ENCODE peak calls at places on chromosome 1, in six cellular contexts. I, S, B, A, C and Q are unnamed samples.

GRCh38 chr1:159076753-159077656 is at the start of gene AIM2:
- DNase-seq in A (peak), B (no peak), C (no peak), S (no peak), I (peak), Q (no peak)

GRCh38 chr1:3708696-3709246 is 43.5 kb upstream of the CCDC27 start:
- DNase-seq in S (no peak), C (no peak), I (no peak), B (no peak), A (no peak), Q (no peak)

GRCh38 chr1:59238993-59239392 is 57.9 kb upstream of the FGGY start:
- DNase-seq in C (no peak), I (no peak), A (no peak), S (no peak), B (no peak), Q (no peak)

GRCh38 chr1:15167386-15167785 is 13.8 kb downstream of the TMEM51 start:
- DNase-seq in C (no peak), B (no peak), S (no peak), A (no peak), I (no peak), Q (no peak)

GRCh38 chr1:94917251-94917650 is 9.7 kb downstream of the CNN3 start:
- DNase-seq in C (no peak), B (no peak), S (no peak), I (no peak), A (no peak), Q (no peak)

GRCh38 chr1:82110366-82111254 is 309.9 kb downstream of the ADGRL2 start:
- DNase-seq in C (no peak), A (no peak), S (no peak), B (no peak), I (no peak), Q (peak)

GRCh38 chr1:98306517-98307089 is 354.9 kb upstream of the SNX7 start:
- DNase-seq in A (no peak), B (no peak), S (no peak), C (no peak), I (no peak), Q (peak)

GRCh38 chr1:32990887-32991286 is 26.3 kb upstream of the RNF19B start:
- DNase-seq in B (no peak), C (no peak), S (no peak), A (no peak), I (no peak), Q (no peak)

GRCh38 chr1:166874464-166874863 is 1.6 kb downstream of the TADA1 start:
- DNase-seq in B (no peak), S (no peak), A (no peak), I (peak), C (peak), Q (no peak)

GRCh38 chr1:38005195-38006007 is at the start of gene FHL3:
- DNase-seq in C (peak), B (no peak), I (peak), A (no peak), S (no peak), Q (peak)

GRCh38 chr1:63107066-63107465 is 215.3 kb upstream of the FOXD3 start:
- DNase-seq in B (no peak), I (no peak), C (no peak), A (no peak), S (no peak), Q (no peak)

GRCh38 chr1:54804471-54805132 is 3.5 kb upstream of the TTC22 start:
- DNase-seq in S (no peak), C (no peak), A (no peak), B (no peak), I (no peak), Q (no peak)

GRCh38 chr1:54818461-54819194 is 17.5 kb upstream of the TTC22 start:
- DNase-seq in C (no peak), B (no peak), A (no peak), S (no peak), I (no peak), Q (no peak)

GRCh38 chr1:2804628-2805351 is 3.3 kb upstream of the TTC34 start:
- DNase-seq in S (no peak), I (no peak), C (no peak), A (no peak), B (no peak), Q (no peak)

GRCh38 chr1:246450485-246451251 is 56.4 kb downstream of the SMYD3 start:
- DNase-seq in C (peak), A (no peak), S (no peak), B (peak), I (peak), Q (peak)

GRCh38 chr1:182608236-182608635 is 4.0 kb upstream of the RGS16 start:
- DNase-seq in I (no peak), B (no peak), S (no peak), A (no peak), C (no peak), Q (no peak)

GRCh38 chr1:8061673-8062386 is 35.7 kb upstream of the ERRFI1 start:
- DNase-seq in S (no peak), A (no peak), I (no peak), C (no peak), B (no peak), Q (peak)

GRCh38 chr1:26483980-26484379 is 11.7 kb downstream of the HMGN2 start:
- DNase-seq in B (no peak), S (no peak), C (no peak), A (no peak), I (no peak), Q (no peak)

GRCh38 chr1:1510912-1511532 is 940 bp upstream of the ATAD3A start:
- DNase-seq in B (peak), A (no peak), C (peak), S (peak), I (peak), Q (no peak)

GRCh38 chr1:215599418-215599817 is 32.3 kb downstream of the KCTD3 start:
- DNase-seq in S (no peak), C (no peak), B (no peak), I (peak), A (no peak), Q (no peak)

GRCh38 chr1:222521299-222522104 is 26.4 kb downstream of the HHIPL2 start:
- DNase-seq in A (no peak), C (peak), B (no peak), S (no peak), I (no peak), Q (no peak)

GRCh38 chr1:69406244-69406643 is 161.5 kb upstream of the LRRC7 start:
- DNase-seq in C (no peak), I (no peak), A (no peak), B (no peak), S (no peak), Q (no peak)

GRCh38 chr1:162475089-162475488 is 22.5 kb upstream of the UHMK1 start:
- DNase-seq in I (no peak), A (no peak), C (no peak), S (no peak), B (no peak), Q (no peak)

GRCh38 chr1:31218705-31219104 is 21.0 kb downstream of the NKAIN1 start:
- DNase-seq in C (no peak), I (no peak), A (no peak), B (no peak), S (no peak), Q (no peak)

GRCh38 chr1:24385160-24385939 is 28.2 kb downstream of the STPG1 start:
- DNase-seq in C (no peak), S (peak), A (no peak), I (peak), B (no peak), Q (no peak)

GRCh38 chr1:14913475-14914155 is 239.9 kb upstream of the TMEM51 start:
- DNase-seq in I (no peak), B (no peak), A (peak), C (no peak), S (no peak), Q (no peak)

GRCh38 chr1:43319766-43320165 is 17.9 kb upstream of the MPL start:
- DNase-seq in B (no peak), C (no peak), S (no peak), A (no peak), I (no peak), Q (no peak)

GRCh38 chr1:226662704-226663326 is 76.3 kb downstream of the ITPKB start:
- DNase-seq in A (peak), C (no peak), B (peak), S (no peak), I (peak), Q (peak)

DNA sequence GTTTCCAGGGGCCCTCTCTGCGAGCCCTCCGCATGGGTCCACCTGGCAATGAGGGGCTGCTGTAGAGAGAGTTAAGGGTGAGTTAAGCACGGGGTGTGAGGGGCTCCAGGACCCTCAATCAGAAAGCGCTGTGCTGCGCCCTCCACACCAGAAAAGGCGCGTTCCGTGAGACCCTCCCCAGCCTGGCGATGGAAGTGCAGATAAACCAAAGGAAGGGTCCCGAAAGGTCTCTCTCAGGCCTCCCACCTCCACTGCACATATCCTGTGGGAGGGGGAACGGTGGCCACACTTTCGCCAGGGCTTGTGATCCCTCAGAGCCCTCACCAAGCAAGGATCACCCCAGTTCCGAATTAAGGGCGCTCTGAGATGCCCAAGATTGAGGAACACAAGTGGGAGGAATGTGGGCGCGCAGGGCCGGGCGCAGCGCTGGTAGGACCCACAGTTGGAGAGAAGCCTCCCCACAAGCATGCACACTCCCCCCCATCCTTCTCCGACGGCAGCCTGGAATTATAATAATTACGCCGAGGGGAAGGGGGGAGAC is 1.1 kb downstream of the WNT3A start:
- DNase-seq in I (no peak), B (no peak), S (no peak), A (no peak), C (no peak), Q (no peak)
- TF ChIP-seq EZH2 in I (no peak), B (no peak), S (peak), A (no peak), C (no peak), Q (peak)

GRCh38 chr1:93845554-93846150 is 33.4 kb downstream of the DNTTIP2 start:
- DNase-seq in B (no peak), A (no peak), C (peak), I (no peak), S (no peak), Q (peak)
- TF ChIP-seq MAX in B (no peak), A (no peak), C (no peak), I (no peak), S (peak), Q (no peak)

GRCh38 chr1:19582318-19582717 is 61.8 kb upstream of the NBL1 start:
- DNase-seq in C (no peak), B (peak), I (peak), S (peak), A (peak), Q (peak)
- TF ChIP-seq EZH2 in C (no peak), B (no peak), I (no peak), S (no peak), A (no peak), Q (no peak)

GRCh38 chr1:187383366-187383765 is 554.6 kb downstream of the PLA2G4A start:
- DNase-seq in S (no peak), I (no peak), B (no peak), C (peak), A (no peak), Q (no peak)
- TF ChIP-seq MAX in S (no peak), I (no peak), B (no peak), C (no peak), A (no peak), Q (no peak)

DNA sequence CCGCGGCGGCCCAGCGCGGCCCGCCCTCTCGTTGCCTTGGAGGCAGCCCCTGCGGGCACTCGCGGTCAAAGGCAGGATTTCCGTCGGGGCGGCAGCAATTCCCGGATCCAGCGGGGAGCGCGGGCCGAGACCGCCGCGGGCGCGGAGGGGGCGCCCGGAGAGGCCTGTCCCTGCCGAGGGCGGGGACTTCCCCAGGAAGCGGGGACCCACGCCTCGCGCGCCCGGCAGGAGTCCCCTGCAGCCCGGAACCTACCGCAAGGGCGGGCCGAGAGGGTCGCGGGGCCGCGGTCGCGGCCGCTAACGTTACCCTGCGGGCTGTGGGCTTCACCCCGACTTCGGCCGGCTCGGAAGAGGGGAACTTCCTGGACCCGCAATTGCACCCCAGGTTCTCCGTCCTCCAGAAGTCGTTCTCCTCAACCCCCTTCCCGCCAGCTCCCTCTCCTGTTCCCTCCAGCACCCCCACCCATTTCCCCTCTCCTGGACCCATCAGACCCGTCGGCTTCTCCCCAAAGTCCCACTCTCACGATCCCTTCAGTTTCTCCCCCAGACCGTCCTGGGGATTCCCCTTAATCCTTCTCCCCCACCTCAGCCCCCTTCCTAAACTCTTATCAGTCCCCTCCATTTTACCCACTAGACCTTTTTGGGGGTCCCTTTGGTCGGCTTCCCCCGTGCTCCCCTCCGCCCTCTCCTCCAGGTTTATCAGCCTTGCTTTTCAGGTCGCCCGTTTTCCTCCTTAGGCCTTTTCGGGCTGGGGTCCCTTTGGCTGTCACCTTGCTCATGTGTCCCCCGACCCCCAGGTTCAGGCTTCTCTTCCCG is 611 bp downstream of the FGR start:
- DNase-seq in S (no peak), A (no peak), B (no peak), I (no peak), C (no peak), Q (peak)
- TF ChIP-seq EZH2 in S (no peak), A (no peak), B (no peak), I (no peak), C (no peak), Q (no peak)

DNA sequence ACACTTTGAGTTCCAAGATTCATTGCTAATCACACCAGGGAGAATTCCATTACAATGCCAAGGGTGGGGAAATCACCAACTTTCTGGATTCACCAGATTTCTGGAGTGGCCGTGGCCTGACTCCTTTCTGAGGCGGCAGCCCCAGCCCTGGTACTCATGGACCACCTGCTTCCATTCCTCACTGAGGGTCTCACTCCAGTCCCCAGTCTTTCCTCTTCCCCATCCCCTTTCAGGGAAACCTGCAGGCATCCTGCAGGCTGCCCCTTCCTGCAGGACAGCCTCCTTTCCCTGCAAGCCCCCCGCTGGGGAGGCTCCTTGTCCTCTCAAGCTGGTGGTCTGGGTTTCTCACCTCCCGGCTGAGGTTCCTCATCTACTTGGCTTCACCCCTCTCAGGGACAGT is 12.7 kb upstream of the CDK18 start:
- DNase-seq in A (no peak), C (no peak), S (no peak), B (no peak), I (no peak), Q (no peak)
- TF ChIP-seq MAX in A (no peak), C (no peak), S (no peak), B (no peak), I (no peak), Q (no peak)

GRCh38 chr1:205356424-205357151 is at the start of gene KLHDC8A:
- DNase-seq in I (no peak), S (no peak), B (no peak), A (no peak), C (no peak), Q (no peak)
- TF ChIP-seq EZH2 in I (no peak), S (no peak), B (no peak), A (no peak), C (no peak), Q (no peak)

GRCh38 chr1:155913969-155914757 is 3.0 kb upstream of the RIT1 start:
- DNase-seq in S (no peak), A (no peak), C (no peak), I (no peak), B (no peak), Q (no peak)

GRCh38 chr1:155911156-155912055 is at the start of gene RIT1:
- DNase-seq in I (peak), C (peak), S (peak), B (no peak), A (peak), Q (peak)

GRCh38 chr1:155910621-155911121 is 478 bp downstream of the RIT1 start:
- DNase-seq in A (no peak), I (peak), C (no peak), B (no peak), S (no peak), Q (peak)

GRCh38 chr1:155909894-155910293 is 1.3 kb downstream of the RIT1 start:
- DNase-seq in B (no peak), I (peak), C (no peak), S (no peak), A (no peak), Q (peak)

DNA sequence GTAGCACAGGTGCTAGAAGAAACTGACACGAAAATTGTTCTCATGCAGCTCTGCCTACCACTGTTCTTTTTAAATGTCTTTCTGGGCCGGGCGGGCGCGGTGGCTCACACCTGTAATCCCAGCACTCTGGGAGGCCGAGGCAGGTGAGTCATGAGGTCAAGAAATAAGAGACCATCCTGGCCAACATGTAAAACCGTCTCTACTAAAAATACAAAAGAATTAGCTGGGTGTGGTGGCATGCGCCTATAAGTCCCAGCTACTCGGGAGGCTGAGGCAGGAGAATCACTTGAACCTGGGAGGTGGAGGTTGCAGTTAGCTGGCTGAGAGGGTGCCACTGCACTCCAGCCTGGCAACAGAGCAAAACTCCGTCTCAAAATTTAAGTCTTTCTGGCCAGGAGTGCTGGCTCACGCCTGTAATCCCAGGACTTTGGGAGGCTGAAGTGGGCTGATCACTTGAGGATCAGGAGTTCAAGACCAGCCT is 947 bp upstream of the RIT1 start:
- DNase-seq in C (no peak), A (no peak), I (peak), S (no peak), B (no peak), Q (no peak)
- TF ChIP-seq MAX in C (no peak), A (no peak), I (no peak), S (no peak), B (no peak), Q (no peak)

DNA sequence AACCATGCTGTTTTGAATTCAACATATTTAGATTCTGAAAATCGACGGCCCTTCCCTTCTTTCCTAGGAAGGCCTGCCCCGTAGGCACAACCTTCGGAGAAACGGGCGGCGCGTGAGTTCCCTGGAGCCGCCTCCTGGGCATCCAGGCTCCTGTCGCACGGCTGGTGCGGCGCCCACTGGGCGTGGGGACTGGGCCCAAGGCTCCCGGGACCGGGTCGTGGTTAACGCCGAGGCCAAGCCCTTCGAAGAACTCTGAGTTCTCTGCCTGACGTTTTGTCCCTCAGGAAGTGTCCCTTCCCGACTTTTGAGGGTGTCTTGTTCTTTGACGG is 19.2 kb upstream of the TBX15 start:
- DNase-seq in B (no peak), I (no peak), A (no peak), S (no peak), C (no peak), Q (no peak)
- TF ChIP-seq EZH2 in B (no peak), I (no peak), A (no peak), S (no peak), C (no peak), Q (peak)

GRCh38 chr1:56934400-56935080 is 31.3 kb downstream of the C8B start:
- DNase-seq in I (no peak), C (no peak), A (no peak), B (no peak), S (no peak), Q (no peak)
- TF ChIP-seq MAX in I (no peak), C (no peak), A (no peak), B (no peak), S (no peak), Q (no peak)